ENCODE peak calls at places on chromosomes 13 and 19, in seven cellular contexts. N is colonic mucosa, I is PC-3, B is esophagus squamous epithelium, J is pancreas, O is foreskin keratinocyte, M is neural progenitor cell. S is an unnamed sample.

GRCh38 chr19:37981785-37982475 is 74.9 kb downstream of the SIPA1L3 start:
- DNase-seq in N (peak; percentile 79), I (no peak), B (no peak), J (no peak), O (peak; percentile 21), M (no peak), S (no peak)

GRCh38 chr19:30376272-30376671 is 4.1 kb downstream of the ZNF536 start:
- DNase-seq in N (no peak), I (no peak), B (no peak), J (no peak), O (no peak), M (no peak), S (no peak)

GRCh38 chr19:45798995-45799517 is 6.4 kb upstream of the DMWD start:
- DNase-seq in N (no peak), I (peak; percentile 65), B (no peak), J (no peak), O (peak; percentile 43), M (peak; percentile 72), S (no peak)

GRCh38 chr19:6078068-6078467 is 32.2 kb downstream of the RFX2 start:
- DNase-seq in N (no peak), I (no peak), B (no peak), J (no peak), O (no peak), M (no peak), S (no peak)

GRCh38 chr19:19406878-19407639 is 1.6 kb downstream of the GATAD2A start:
- DNase-seq in N (peak; percentile 72), I (peak; percentile 61), B (no peak), J (no peak), O (peak; percentile 52), M (peak; percentile 28), S (no peak)

GRCh38 chr13:61253105-61253877 is 162.4 kb downstream of the PCDH20 start:
- DNase-seq in N (no peak), I (no peak), B (no peak), J (no peak), O (no peak), M (no peak), S (no peak)

GRCh38 chr13:75788494-75788991 is 152.4 kb downstream of the LMO7 start:
- DNase-seq in N (peak; percentile 74), I (peak; percentile 58), B (no peak), J (no peak), O (no peak), M (no peak), S (no peak)

GRCh38 chr19:18319591-18320135 is 3.2 kb downstream of the LSM4 start:
- DNase-seq in N (peak; percentile 92), I (no peak), B (no peak), J (peak; percentile 33), O (no peak), M (no peak), S (no peak)

GRCh38 chr19:45717983-45718650 is 12.6 kb downstream of the FBXO46 start:
- DNase-seq in N (no peak), I (no peak), B (no peak), J (no peak), O (no peak), M (peak; percentile 18), S (no peak)

GRCh38 chr19:10686661-10687517 is 14.3 kb upstream of the QTRT1 start:
- DNase-seq in N (no peak), I (peak; percentile 21), B (no peak), J (no peak), O (peak; percentile 60), M (no peak), S (no peak)

GRCh38 chr13:109547942-109548860 is 238.2 kb downstream of the IRS2 start:
- DNase-seq in N (no peak), I (no peak), B (no peak), J (no peak), O (no peak), M (no peak), S (no peak)

GRCh38 chr19:29329460-29330134 is 116.6 kb upstream of the UQCRFS1 start:
- DNase-seq in N (no peak), I (peak; percentile 7), B (no peak), J (no peak), O (no peak), M (peak; percentile 79), S (no peak)

GRCh38 chr19:18339703-18340102 is 695 bp upstream of the PGPEP1 start:
- DNase-seq in N (peak; percentile 33), I (peak; percentile 28), B (no peak), J (no peak), O (no peak), M (peak; percentile 29), S (no peak)

GRCh38 chr19:3687393-3687773 is 12.9 kb downstream of the PIP5K1C start:
- DNase-seq in N (no peak), I (no peak), B (no peak), J (no peak), O (no peak), M (no peak), S (no peak)
- H3K4me1 ChIP-seq in N (no peaks in the 10 kb centered on the region), I (no peaks in the 10 kb centered on the region), B (peaks cover 20% of the 10 kb centered on the region), J (peaks cover 4% of the 10 kb centered on the region), O (no peaks in the 10 kb centered on the region), M (peaks cover 13% of the 10 kb centered on the region), S (peaks cover 8% of the 10 kb centered on the region)

GRCh38 chr13:112711528-112712265 is 21.9 kb downstream of the ATP11A start:
- DNase-seq in N (peak; percentile 75), I (peak; percentile 77), B (no peak), J (peak; percentile 68), O (peak; percentile 96), M (peak; percentile 95), S (peak; percentile 74)

GRCh38 chr13:112708560-112709240 is 18.9 kb downstream of the ATP11A start:
- DNase-seq in N (no peak), I (no peak), B (no peak), J (no peak), O (no peak), M (no peak), S (no peak)

GRCh38 chr13:112709825-112710783 is 20.3 kb downstream of the ATP11A start:
- DNase-seq in N (no peak), I (no peak), B (no peak), J (no peak), O (no peak), M (no peak), S (no peak)

GRCh38 chr13:112712451-112712881 is 22.6 kb downstream of the ATP11A start:
- DNase-seq in N (no peak), I (no peak), B (no peak), J (no peak), O (no peak), M (no peak), S (no peak)

DNA sequence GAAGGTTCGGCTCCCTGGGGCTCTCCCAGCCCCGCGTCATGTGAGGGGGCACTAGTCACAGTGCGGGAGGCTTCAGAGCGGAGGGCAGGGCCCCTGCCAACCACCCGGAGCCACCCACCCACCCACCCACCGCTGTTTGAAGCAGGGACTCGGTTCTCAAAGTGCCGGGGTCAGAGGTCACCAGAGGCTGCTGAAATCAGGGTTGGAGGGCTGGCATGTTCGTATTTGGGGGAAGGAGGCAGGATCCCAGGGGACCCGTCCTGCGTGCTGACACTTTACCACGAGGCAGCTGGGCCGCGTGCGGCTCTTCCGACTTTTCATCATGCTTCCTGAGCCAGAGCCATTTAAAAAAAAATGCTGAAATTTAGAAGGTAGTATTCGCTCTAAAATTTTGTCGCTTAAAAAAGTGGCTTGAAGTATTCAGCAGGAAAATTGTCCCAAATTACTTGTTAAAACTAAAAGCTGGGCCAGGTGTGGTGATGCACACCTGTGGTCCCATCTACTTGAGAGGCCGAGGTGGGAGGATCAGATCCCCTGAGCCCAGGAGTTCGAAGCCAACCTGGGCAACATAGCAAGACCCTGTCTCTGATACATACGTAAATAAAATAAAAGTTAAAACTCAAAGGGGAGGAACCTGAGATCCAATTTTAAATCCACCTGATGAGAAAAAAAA is 21.2 kb downstream of the ATP11A start:
- DNase-seq in N (no peak), I (no peak), B (no peak), J (no peak), O (no peak), M (no peak), S (no peak)
- H3K27ac ChIP-seq in N (peak overlapping the region; percentile 68), I (peak overlapping the region; percentile 72), B (peak overlapping the region; percentile 74), J (peak overlapping the region; percentile 42), O (no peak overlapping the region), M (peak overlapping the region; percentile 96), S (peak overlapping the region; percentile 70)

GRCh38 chr19:44113138-44113783 is at the start of gene ZNF225:
- DNase-seq in N (peak; percentile 98), I (peak; percentile 97), B (peak; percentile 65), J (peak; percentile 98), O (peak; percentile 97), M (peak; percentile 98), S (peak; percentile 89)
- TF ChIP-seq CTCF in N (no peak), I (no peak), B (no peak), J (no peak), O (no peak), M (no peak), S (peak; percentile 20)

GRCh38 chr13:74204606-74205312 is 70.6 kb upstream of the KLF12 start:
- DNase-seq in N (no peak), I (no peak), B (no peak), J (no peak), O (no peak), M (no peak), S (no peak)

GRCh38 chr13:74203576-74203975 is 69.4 kb upstream of the KLF12 start:
- DNase-seq in N (no peak), I (no peak), B (no peak), J (no peak), O (no peak), M (no peak), S (no peak)

GRCh38 chr13:74205313-74205690 is 71.1 kb upstream of the KLF12 start:
- DNase-seq in N (no peak), I (no peak), B (no peak), J (no peak), O (no peak), M (no peak), S (no peak)

GRCh38 chr13:74206855-74207254 is 72.7 kb upstream of the KLF12 start:
- DNase-seq in N (no peak), I (no peak), B (no peak), J (no peak), O (no peak), M (no peak), S (no peak)

GRCh38 chr13:74206061-74206561 is 71.9 kb upstream of the KLF12 start:
- DNase-seq in N (no peak), I (peak; percentile 3), B (no peak), J (no peak), O (peak; percentile 54), M (peak; percentile 32), S (no peak)
- H3K4me1 ChIP-seq in N (no peaks in the 10 kb centered on the region), I (peaks cover 5% of the 10 kb centered on the region), B (no peaks in the 10 kb centered on the region), J (no peaks in the 10 kb centered on the region), O (peaks cover 6% of the 10 kb centered on the region), M (peaks cover 11% of the 10 kb centered on the region), S (peaks cover 36% of the 10 kb centered on the region)